ENCODE peak calls at places on chromosomes 7 and 10, in nine cellular contexts. One of them, this sample, is unnamed.

GRCh38 chr10:92387289-92387940 is 96.4 kb downstream of the MARCHF5 start:
- DNase-seq in kidney: no peak
- DNase-seq in hepatocyte: peak; percentile 89
- DNase-seq in thoracic aorta: no peak
- DNase-seq in astrocyte: peak; percentile 58
- DNase-seq in neural progenitor cell: peak; percentile 98
- DNase-seq in tibial nerve: no peak
- DNase-seq in bronchial epithelial cell: peak; percentile 49
- DNase-seq in GM12878: no peak
- DNase-seq in this sample: peak; percentile 63

GRCh38 chr7:74000489-74001149 is 27.4 kb upstream of the ELN start:
- DNase-seq in kidney: no peak
- DNase-seq in hepatocyte: no peak
- DNase-seq in thoracic aorta: no peak
- DNase-seq in astrocyte: no peak
- DNase-seq in neural progenitor cell: no peak
- DNase-seq in tibial nerve: no peak
- DNase-seq in bronchial epithelial cell: no peak
- DNase-seq in GM12878: no peak
- DNase-seq in this sample: no peak

GRCh38 chr7:139242741-139243281 is 11.8 kb downstream of the UBN2 start:
- DNase-seq in kidney: no peak
- DNase-seq in hepatocyte: peak; percentile 26
- DNase-seq in thoracic aorta: no peak
- DNase-seq in astrocyte: peak; percentile 51
- DNase-seq in neural progenitor cell: no peak
- DNase-seq in tibial nerve: no peak
- DNase-seq in bronchial epithelial cell: peak; percentile 92
- DNase-seq in GM12878: no peak
- DNase-seq in this sample: no peak

GRCh38 chr7:139683137-139683871 is 94.5 kb downstream of the HIPK2 start:
- DNase-seq in kidney: no peak
- DNase-seq in hepatocyte: no peak
- DNase-seq in thoracic aorta: no peak
- DNase-seq in astrocyte: peak; percentile 85
- DNase-seq in neural progenitor cell: no peak
- DNase-seq in tibial nerve: no peak
- DNase-seq in bronchial epithelial cell: peak; percentile 36
- DNase-seq in GM12878: no peak
- DNase-seq in this sample: peak; percentile 91

GRCh38 chr10:30063098-30063497 is 3.7 kb upstream of the JCAD start:
- DNase-seq in kidney: no peak
- DNase-seq in hepatocyte: no peak
- DNase-seq in thoracic aorta: no peak
- DNase-seq in astrocyte: peak; percentile 54
- DNase-seq in neural progenitor cell: no peak
- DNase-seq in tibial nerve: no peak
- DNase-seq in bronchial epithelial cell: no peak
- DNase-seq in GM12878: no peak
- DNase-seq in this sample: no peak

GRCh38 chr7:133275441-133276105 is 22.7 kb downstream of the EXOC4 start:
- DNase-seq in kidney: no peak
- DNase-seq in hepatocyte: no peak
- DNase-seq in thoracic aorta: no peak
- DNase-seq in astrocyte: peak; percentile 61
- DNase-seq in neural progenitor cell: no peak
- DNase-seq in tibial nerve: no peak
- DNase-seq in bronchial epithelial cell: no peak
- DNase-seq in GM12878: no peak
- DNase-seq in this sample: no peak

GRCh38 chr7:84688671-84689070 is 494.1 kb upstream of the SEMA3A start:
- DNase-seq in kidney: no peak
- DNase-seq in hepatocyte: no peak
- DNase-seq in thoracic aorta: no peak
- DNase-seq in astrocyte: peak; percentile 59
- DNase-seq in neural progenitor cell: no peak
- DNase-seq in tibial nerve: no peak
- DNase-seq in bronchial epithelial cell: peak; percentile 89
- DNase-seq in GM12878: no peak
- DNase-seq in this sample: no peak

GRCh38 chr7:67913604-67914003 is 917.0 kb downstream of the TYW1 start:
- DNase-seq in kidney: no peak
- DNase-seq in hepatocyte: no peak
- DNase-seq in thoracic aorta: no peak
- DNase-seq in astrocyte: peak; percentile 39
- DNase-seq in neural progenitor cell: no peak
- DNase-seq in tibial nerve: no peak
- DNase-seq in bronchial epithelial cell: peak; percentile 18
- DNase-seq in GM12878: no peak
- DNase-seq in this sample: no peak

GRCh38 chr10:8283986-8284385 is 229.5 kb downstream of the GATA3 start:
- DNase-seq in kidney: no peak
- DNase-seq in hepatocyte: no peak
- DNase-seq in thoracic aorta: no peak
- DNase-seq in astrocyte: peak; percentile 77
- DNase-seq in neural progenitor cell: no peak
- DNase-seq in tibial nerve: no peak
- DNase-seq in bronchial epithelial cell: no peak
- DNase-seq in GM12878: no peak
- DNase-seq in this sample: no peak

GRCh38 chr10:131852161-131852822 is 48.5 kb upstream of the PPP2R2D start:
- DNase-seq in kidney: peak; percentile 56
- DNase-seq in hepatocyte: no peak
- DNase-seq in thoracic aorta: no peak
- DNase-seq in astrocyte: no peak
- DNase-seq in neural progenitor cell: no peak
- DNase-seq in tibial nerve: no peak
- DNase-seq in bronchial epithelial cell: no peak
- DNase-seq in GM12878: no peak
- DNase-seq in this sample: no peak

GRCh38 chr10:23293145-23293724 is 51.4 kb downstream of the C10orf67 start:
- DNase-seq in kidney: no peak
- DNase-seq in hepatocyte: peak; percentile 59
- DNase-seq in thoracic aorta: no peak
- DNase-seq in astrocyte: peak; percentile 8
- DNase-seq in neural progenitor cell: peak; percentile 86
- DNase-seq in tibial nerve: no peak
- DNase-seq in bronchial epithelial cell: peak; percentile 53
- DNase-seq in GM12878: peak; percentile 4
- DNase-seq in this sample: peak; percentile 47

GRCh38 chr7:155808551-155809331 is 3.5 kb downstream of the SHH start:
- DNase-seq in kidney: peak; percentile 89
- DNase-seq in hepatocyte: peak; percentile 73
- DNase-seq in thoracic aorta: no peak
- DNase-seq in astrocyte: no peak
- DNase-seq in neural progenitor cell: peak; percentile 73
- DNase-seq in tibial nerve: no peak
- DNase-seq in bronchial epithelial cell: no peak
- DNase-seq in GM12878: no peak
- DNase-seq in this sample: no peak
- H3K4me3 ChIP-seq in kidney: peak overlapping the region; percentile 64
- H3K4me3 ChIP-seq in hepatocyte: peak overlapping the region; percentile 72
- H3K4me3 ChIP-seq in thoracic aorta: peak overlapping the region; percentile 43
- H3K4me3 ChIP-seq in astrocyte: no peak overlapping the region
- H3K4me3 ChIP-seq in neural progenitor cell: peak overlapping the region; percentile 37
- H3K4me3 ChIP-seq in tibial nerve: peak overlapping the region; percentile 15
- H3K4me3 ChIP-seq in bronchial epithelial cell: peak overlapping the region; percentile 16
- H3K4me3 ChIP-seq in GM12878: no peak overlapping the region
- H3K4me3 ChIP-seq in this sample: no peak overlapping the region

DNA sequence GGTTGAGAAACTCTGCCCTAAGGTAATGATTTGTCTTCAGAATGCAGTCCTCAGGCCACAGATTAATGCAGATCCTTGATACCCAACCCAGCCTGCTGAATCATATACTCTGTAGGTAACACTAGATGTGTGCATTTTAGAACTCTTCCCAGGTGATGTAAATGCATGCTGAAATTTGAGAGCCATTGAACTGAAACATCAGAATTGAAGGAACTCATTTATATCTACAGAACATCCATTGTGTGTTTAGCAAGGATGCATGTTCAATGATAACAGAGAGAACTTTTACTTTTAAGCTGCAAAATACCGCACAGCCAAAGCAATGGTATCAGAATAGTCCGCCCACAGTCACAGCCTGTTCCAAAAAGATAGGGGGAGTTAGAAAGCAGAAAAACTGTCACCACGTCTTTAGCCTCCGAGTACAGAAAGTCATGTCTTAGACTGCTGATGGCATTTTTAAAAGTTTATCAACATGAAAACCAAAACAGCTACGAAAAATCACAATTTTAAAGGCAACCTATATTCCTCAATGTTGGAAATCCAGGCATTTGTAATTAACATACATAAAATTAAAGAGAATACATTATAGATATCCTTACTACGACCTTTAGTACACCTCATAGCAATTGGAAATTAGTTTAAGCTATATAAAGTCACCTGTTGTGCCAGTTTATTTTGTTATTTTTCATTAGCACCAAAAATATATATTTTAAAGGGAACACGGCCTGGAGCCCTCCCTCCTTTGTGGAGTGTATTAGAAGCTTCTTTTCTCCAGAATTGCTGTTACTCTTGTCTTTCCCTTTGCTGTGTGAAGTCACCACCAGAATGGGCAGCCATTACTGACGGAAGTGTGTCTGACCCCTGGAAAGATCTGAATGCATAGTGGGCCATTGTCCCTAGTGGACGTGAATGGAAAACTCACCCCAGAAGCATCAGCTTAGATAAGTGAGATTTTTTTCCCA is 65.8 kb upstream of the PRKAR2B start:
- DNase-seq in kidney: no peak
- DNase-seq in hepatocyte: no peak
- DNase-seq in thoracic aorta: no peak
- DNase-seq in astrocyte: no peak
- DNase-seq in neural progenitor cell: no peak
- DNase-seq in tibial nerve: no peak
- DNase-seq in bronchial epithelial cell: no peak
- DNase-seq in GM12878: no peak
- DNase-seq in this sample: no peak
- TF ChIP-seq CTCF in kidney: no peak
- TF ChIP-seq CTCF in hepatocyte: peak; percentile 7
- TF ChIP-seq CTCF in thoracic aorta: no peak
- TF ChIP-seq CTCF in astrocyte: no peak
- TF ChIP-seq CTCF in neural progenitor cell: peak; percentile 19
- TF ChIP-seq CTCF in tibial nerve: no peak
- TF ChIP-seq CTCF in bronchial epithelial cell: no peak
- TF ChIP-seq CTCF in GM12878: no peak
- TF ChIP-seq CTCF in this sample: no peak

GRCh38 chr7:65235586-65235985 is 138.1 kb upstream of the ZNF92 start:
- DNase-seq in kidney: no peak
- DNase-seq in hepatocyte: no peak
- DNase-seq in thoracic aorta: no peak
- DNase-seq in astrocyte: no peak
- DNase-seq in neural progenitor cell: no peak
- DNase-seq in tibial nerve: no peak
- DNase-seq in bronchial epithelial cell: no peak
- DNase-seq in GM12878: no peak
- DNase-seq in this sample: no peak

GRCh38 chr7:65238785-65239184 is 134.9 kb upstream of the ZNF92 start:
- DNase-seq in kidney: no peak
- DNase-seq in hepatocyte: no peak
- DNase-seq in thoracic aorta: no peak
- DNase-seq in astrocyte: no peak
- DNase-seq in neural progenitor cell: no peak
- DNase-seq in tibial nerve: no peak
- DNase-seq in bronchial epithelial cell: no peak
- DNase-seq in GM12878: no peak
- DNase-seq in this sample: no peak

GRCh38 chr7:65233409-65234034 is 140.1 kb upstream of the ZNF92 start:
- DNase-seq in kidney: no peak
- DNase-seq in hepatocyte: no peak
- DNase-seq in thoracic aorta: no peak
- DNase-seq in astrocyte: no peak
- DNase-seq in neural progenitor cell: no peak
- DNase-seq in tibial nerve: no peak
- DNase-seq in bronchial epithelial cell: peak; percentile 45
- DNase-seq in GM12878: no peak
- DNase-seq in this sample: no peak

GRCh38 chr7:65239707-65240352 is 133.8 kb upstream of the ZNF92 start:
- DNase-seq in kidney: peak; percentile 80
- DNase-seq in hepatocyte: peak; percentile 60
- DNase-seq in thoracic aorta: no peak
- DNase-seq in astrocyte: peak; percentile 14
- DNase-seq in neural progenitor cell: peak; percentile 82
- DNase-seq in tibial nerve: no peak
- DNase-seq in bronchial epithelial cell: no peak
- DNase-seq in GM12878: no peak
- DNase-seq in this sample: no peak

DNA sequence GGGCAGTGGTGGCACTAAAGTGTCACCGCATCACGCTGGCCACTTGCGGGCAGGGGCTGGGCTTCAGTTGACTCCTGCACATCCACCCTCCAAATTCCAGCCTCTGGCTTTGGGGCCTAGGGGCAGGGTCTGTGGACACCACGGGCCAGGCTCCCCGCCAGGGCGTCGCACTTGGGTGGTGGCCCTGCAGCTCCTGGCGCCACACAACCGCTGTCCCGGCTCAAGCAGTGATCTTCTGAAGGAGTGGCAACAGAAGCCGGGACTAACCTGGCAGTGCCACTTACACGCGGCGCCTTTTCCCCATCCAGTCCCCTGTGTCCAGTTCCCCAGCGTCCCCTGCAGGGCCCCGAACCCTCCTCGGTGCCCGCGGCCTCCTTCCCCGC is 134.3 kb upstream of the ZNF92 start:
- DNase-seq in kidney: no peak
- DNase-seq in hepatocyte: no peak
- DNase-seq in thoracic aorta: no peak
- DNase-seq in astrocyte: no peak
- DNase-seq in neural progenitor cell: no peak
- DNase-seq in tibial nerve: no peak
- DNase-seq in bronchial epithelial cell: no peak
- DNase-seq in GM12878: no peak
- DNase-seq in this sample: no peak
- H3K4me3 ChIP-seq in kidney: peak overlapping the region; percentile 51
- H3K4me3 ChIP-seq in hepatocyte: peak overlapping the region; percentile 65
- H3K4me3 ChIP-seq in thoracic aorta: peak overlapping the region; percentile 69
- H3K4me3 ChIP-seq in astrocyte: peak overlapping the region; percentile 67
- H3K4me3 ChIP-seq in neural progenitor cell: peak overlapping the region; percentile 74
- H3K4me3 ChIP-seq in tibial nerve: peak overlapping the region; percentile 28
- H3K4me3 ChIP-seq in bronchial epithelial cell: peak overlapping the region; percentile 50
- H3K4me3 ChIP-seq in GM12878: no peak overlapping the region
- H3K4me3 ChIP-seq in this sample: no peak overlapping the region

DNA sequence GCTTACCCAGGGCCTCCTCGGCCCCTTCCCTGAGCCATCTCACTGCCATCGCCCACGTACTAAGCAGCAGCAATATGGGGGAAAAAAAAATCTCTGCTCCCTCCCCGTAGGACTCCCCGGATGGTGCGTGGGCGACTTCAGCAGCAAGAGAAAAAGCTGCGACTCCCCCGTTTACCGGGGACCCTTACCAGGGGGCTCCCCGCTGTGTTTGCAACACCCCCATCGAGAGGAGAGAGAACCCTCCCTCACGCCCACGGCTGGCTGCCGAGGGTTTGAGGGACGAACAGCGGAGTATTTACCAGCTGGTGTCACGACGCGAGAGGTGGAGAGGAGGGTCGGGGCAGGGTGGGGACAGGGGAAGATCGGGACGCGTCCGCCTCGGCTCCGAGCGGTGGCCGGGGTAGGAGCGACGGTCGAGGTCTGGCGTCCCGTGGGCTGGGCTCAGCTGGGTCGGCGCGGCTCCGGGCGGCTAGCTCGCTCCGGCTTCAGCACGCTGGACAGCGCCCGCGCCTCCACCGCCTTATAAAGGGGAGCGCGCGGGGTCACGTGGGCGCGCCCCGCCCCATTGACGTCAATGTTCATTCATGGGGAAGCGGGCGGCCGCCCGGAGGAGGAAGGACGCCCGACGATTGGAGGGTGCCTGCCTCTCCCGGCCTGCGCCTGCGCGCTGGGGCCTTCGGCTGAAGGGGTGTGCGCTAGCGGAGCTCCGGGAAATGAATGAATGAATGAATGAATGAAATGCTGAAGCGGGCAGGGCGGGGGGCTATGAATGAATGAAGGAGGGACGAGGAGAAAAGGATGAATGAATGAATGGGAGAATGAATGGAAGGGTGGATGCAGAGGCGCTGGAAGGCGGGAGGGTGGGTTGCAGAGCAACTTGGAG is at the start of gene VGF:
- DNase-seq in kidney: peak; percentile 98
- DNase-seq in hepatocyte: peak; percentile 97
- DNase-seq in thoracic aorta: peak; percentile 72
- DNase-seq in astrocyte: peak; percentile 68
- DNase-seq in neural progenitor cell: peak; percentile 99
- DNase-seq in tibial nerve: peak; percentile 78
- DNase-seq in bronchial epithelial cell: peak; percentile 70
- DNase-seq in GM12878: no peak
- DNase-seq in this sample: peak; percentile 96
- TF ChIP-seq CTCF in kidney: no peak
- TF ChIP-seq CTCF in hepatocyte: no peak
- TF ChIP-seq CTCF in thoracic aorta: no peak
- TF ChIP-seq CTCF in astrocyte: no peak
- TF ChIP-seq CTCF in neural progenitor cell: no peak
- TF ChIP-seq CTCF in tibial nerve: no peak
- TF ChIP-seq CTCF in bronchial epithelial cell: no peak
- TF ChIP-seq CTCF in GM12878: no peak
- TF ChIP-seq CTCF in this sample: no peak